ENCODE peak calls at places on chromosomes 2 and 18, in seven cellular contexts. One of them, this sample, is unnamed.

GRCh38 chr2:16189019-16189850 is 248.9 kb downstream of the MYCN start:
- DNase-seq in GM06990: no peak
- DNase-seq in dorsolateral prefrontal cortex: no peak
- DNase-seq in lung: no peak
- DNase-seq in GM23338: no peak
- DNase-seq in tibial artery: no peak
- DNase-seq in B cell: no peak
- DNase-seq in this sample: no peak

GRCh38 chr18:79552140-79552631 is 127.4 kb upstream of the CTDP1 start:
- DNase-seq in GM23338: no peak
- DNase-seq in lung: no peak
- DNase-seq in dorsolateral prefrontal cortex: no peak
- DNase-seq in tibial artery: no peak
- DNase-seq in B cell: no peak
- DNase-seq in GM06990: no peak
- DNase-seq in this sample: no peak

GRCh38 chr2:203859030-203859854 is 8.3 kb upstream of the CTLA4 start:
- DNase-seq in B cell: no peak
- DNase-seq in tibial artery: no peak
- DNase-seq in GM23338: no peak
- DNase-seq in lung: no peak
- DNase-seq in dorsolateral prefrontal cortex: no peak
- DNase-seq in GM06990: no peak
- DNase-seq in this sample: no peak

GRCh38 chr2:26179446-26179907 is 6.6 kb downstream of the GAREM2 start:
- DNase-seq in GM23338: peak; percentile 83
- DNase-seq in GM06990: no peak
- DNase-seq in B cell: no peak
- DNase-seq in dorsolateral prefrontal cortex: no peak
- DNase-seq in lung: no peak
- DNase-seq in tibial artery: no peak
- DNase-seq in this sample: no peak

GRCh38 chr18:26091047-26091630 is 726 bp upstream of the SS18 start:
- DNase-seq in lung: no peak
- DNase-seq in GM23338: peak; percentile 54
- DNase-seq in B cell: no peak
- DNase-seq in GM06990: no peak
- DNase-seq in tibial artery: peak; percentile 67
- DNase-seq in dorsolateral prefrontal cortex: no peak
- DNase-seq in this sample: peak; percentile 73

GRCh38 chr2:10028988-10029874 is 14.1 kb upstream of the KLF11 start:
- DNase-seq in lung: peak; percentile 66
- DNase-seq in tibial artery: peak; percentile 71
- DNase-seq in B cell: peak; percentile 86
- DNase-seq in GM23338: peak; percentile 72
- DNase-seq in dorsolateral prefrontal cortex: no peak
- DNase-seq in GM06990: peak; percentile 50
- DNase-seq in this sample: no peak

GRCh38 chr18:57008001-57008686 is 138.7 kb upstream of the BOD1L2 start:
- DNase-seq in GM06990: no peak
- DNase-seq in B cell: no peak
- DNase-seq in tibial artery: peak; percentile 23
- DNase-seq in dorsolateral prefrontal cortex: no peak
- DNase-seq in GM23338: peak; percentile 22
- DNase-seq in lung: no peak
- DNase-seq in this sample: no peak

GRCh38 chr2:165295643-165296042 is 56.4 kb downstream of the SCN2A start:
- DNase-seq in GM23338: no peak
- DNase-seq in lung: no peak
- DNase-seq in dorsolateral prefrontal cortex: peak; percentile 28
- DNase-seq in B cell: no peak
- DNase-seq in tibial artery: no peak
- DNase-seq in GM06990: no peak
- DNase-seq in this sample: no peak

GRCh38 chr2:150856596-150857281 is 369.3 kb upstream of the RND3 start:
- DNase-seq in lung: no peak
- DNase-seq in B cell: no peak
- DNase-seq in dorsolateral prefrontal cortex: no peak
- DNase-seq in GM23338: no peak
- DNase-seq in GM06990: no peak
- DNase-seq in tibial artery: no peak
- DNase-seq in this sample: no peak

GRCh38 chr18:58694720-58695468 is 23.6 kb downstream of the MALT1 start:
- DNase-seq in dorsolateral prefrontal cortex: no peak
- DNase-seq in tibial artery: no peak
- DNase-seq in GM23338: no peak
- DNase-seq in lung: no peak
- DNase-seq in GM06990: no peak
- DNase-seq in B cell: no peak
- DNase-seq in this sample: no peak

GRCh38 chr2:85421706-85422457 is 3.4 kb downstream of the SH2D6 start:
- DNase-seq in GM06990: no peak
- DNase-seq in tibial artery: no peak
- DNase-seq in dorsolateral prefrontal cortex: no peak
- DNase-seq in lung: no peak
- DNase-seq in B cell: no peak
- DNase-seq in GM23338: no peak
- DNase-seq in this sample: no peak

GRCh38 chr18:6058941-6059340 is 163.6 kb upstream of the TMEM200C start:
- DNase-seq in B cell: no peak
- DNase-seq in GM06990: no peak
- DNase-seq in tibial artery: no peak
- DNase-seq in lung: no peak
- DNase-seq in dorsolateral prefrontal cortex: peak; percentile 23
- DNase-seq in GM23338: peak; percentile 27
- DNase-seq in this sample: peak; percentile 69

GRCh38 chr18:28167835-28168349 is 9.0 kb downstream of the CDH2 start:
- DNase-seq in GM06990: no peak
- DNase-seq in lung: no peak
- DNase-seq in B cell: no peak
- DNase-seq in tibial artery: no peak
- DNase-seq in dorsolateral prefrontal cortex: no peak
- DNase-seq in GM23338: no peak
- DNase-seq in this sample: no peak

GRCh38 chr2:136402281-136402680 is 284.3 kb upstream of the CXCR4 start:
- DNase-seq in GM06990: no peak
- DNase-seq in GM23338: no peak
- DNase-seq in tibial artery: no peak
- DNase-seq in B cell: no peak
- DNase-seq in dorsolateral prefrontal cortex: no peak
- DNase-seq in lung: no peak
- DNase-seq in this sample: no peak

GRCh38 chr2:172196768-172197322 is 94.1 kb upstream of the DLX2 start:
- DNase-seq in GM23338: no peak
- DNase-seq in lung: peak; percentile 34
- DNase-seq in GM06990: no peak
- DNase-seq in dorsolateral prefrontal cortex: no peak
- DNase-seq in tibial artery: no peak
- DNase-seq in B cell: no peak
- DNase-seq in this sample: peak; percentile 72

GRCh38 chr18:77321823-77322805 is 72.5 kb downstream of the GALR1 start:
- DNase-seq in dorsolateral prefrontal cortex: no peak
- DNase-seq in tibial artery: no peak
- DNase-seq in lung: no peak
- DNase-seq in GM23338: no peak
- DNase-seq in GM06990: no peak
- DNase-seq in B cell: no peak
- DNase-seq in this sample: no peak

DNA sequence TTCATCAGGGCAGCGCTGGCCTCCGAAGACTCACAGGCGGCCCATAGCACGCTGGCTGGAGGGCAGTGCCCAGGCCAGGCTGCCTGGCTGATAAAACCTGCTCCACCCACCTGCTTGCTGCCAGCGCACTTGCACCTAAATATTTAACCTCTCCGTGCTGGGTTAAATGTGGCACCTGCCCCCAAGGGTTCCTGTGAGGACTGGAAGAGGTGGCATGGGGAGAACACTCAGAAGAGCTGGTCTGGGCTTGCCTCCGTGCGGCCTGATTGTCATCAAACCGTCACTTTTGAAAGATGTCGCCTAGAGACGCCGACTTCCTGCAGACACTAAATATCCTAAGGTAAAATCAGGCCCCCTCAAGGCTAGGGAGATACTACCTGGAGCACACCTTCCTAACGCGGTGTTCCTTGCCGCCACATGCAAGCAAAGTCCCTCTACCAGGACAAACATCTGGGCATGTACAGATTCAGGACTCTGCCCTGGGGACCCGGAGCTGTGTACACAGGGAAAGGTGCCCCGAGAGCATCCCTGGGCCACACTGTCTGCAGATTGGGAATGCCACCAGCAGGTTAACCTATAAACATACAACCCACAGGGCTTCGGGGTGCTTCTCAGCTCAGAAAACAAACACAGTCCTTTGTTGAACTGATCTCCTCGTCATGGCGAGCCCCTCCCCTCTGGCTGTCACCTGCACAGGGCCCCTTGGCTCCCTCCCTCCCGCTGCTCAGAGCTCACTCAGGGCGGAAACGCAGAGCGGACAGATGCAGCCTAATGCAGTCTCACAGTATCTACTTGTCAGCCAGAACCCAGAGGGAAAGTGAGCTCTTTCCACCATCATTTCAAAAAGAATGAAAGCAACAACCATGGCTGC is 219.0 kb downstream of the HDAC4 start:
- DNase-seq in GM06990: no peak
- DNase-seq in tibial artery: peak; percentile 10
- DNase-seq in lung: no peak
- DNase-seq in dorsolateral prefrontal cortex: peak; percentile 7
- DNase-seq in B cell: no peak
- DNase-seq in GM23338: peak; percentile 21
- DNase-seq in this sample: no peak
- TF ChIP-seq CTCF in GM06990: no peak
- TF ChIP-seq CTCF in tibial artery: no peak
- TF ChIP-seq CTCF in lung: no peak
- TF ChIP-seq CTCF in dorsolateral prefrontal cortex: no peak
- TF ChIP-seq CTCF in B cell: no peak
- TF ChIP-seq CTCF in GM23338: no peak
- TF ChIP-seq CTCF in this sample: no peak

GRCh38 chr2:20094955-20095354 is 43.5 kb upstream of the LAPTM4A start:
- DNase-seq in B cell: no peak
- DNase-seq in GM23338: no peak
- DNase-seq in GM06990: no peak
- DNase-seq in lung: no peak
- DNase-seq in dorsolateral prefrontal cortex: no peak
- DNase-seq in tibial artery: no peak
- DNase-seq in this sample: peak; percentile 53

GRCh38 chr2:20094142-20094792 is 42.8 kb upstream of the LAPTM4A start:
- DNase-seq in GM23338: no peak
- DNase-seq in tibial artery: no peak
- DNase-seq in B cell: no peak
- DNase-seq in GM06990: no peak
- DNase-seq in lung: no peak
- DNase-seq in dorsolateral prefrontal cortex: no peak
- DNase-seq in this sample: peak; percentile 45

GRCh38 chr2:20092901-20093235 is 41.4 kb upstream of the LAPTM4A start:
- DNase-seq in B cell: no peak
- DNase-seq in tibial artery: no peak
- DNase-seq in dorsolateral prefrontal cortex: no peak
- DNase-seq in GM23338: no peak
- DNase-seq in lung: no peak
- DNase-seq in GM06990: no peak
- DNase-seq in this sample: no peak

GRCh38 chr2:20092226-20092900 is 40.9 kb upstream of the LAPTM4A start:
- DNase-seq in GM23338: no peak
- DNase-seq in B cell: no peak
- DNase-seq in dorsolateral prefrontal cortex: no peak
- DNase-seq in tibial artery: no peak
- DNase-seq in lung: no peak
- DNase-seq in GM06990: no peak
- DNase-seq in this sample: no peak

GRCh38 chr2:20093263-20094141 is 42.1 kb upstream of the LAPTM4A start:
- DNase-seq in GM23338: peak; percentile 88
- DNase-seq in dorsolateral prefrontal cortex: no peak
- DNase-seq in GM06990: no peak
- DNase-seq in lung: no peak
- DNase-seq in tibial artery: peak; percentile 52
- DNase-seq in B cell: no peak
- DNase-seq in this sample: peak; percentile 85
- TF ChIP-seq CTCF in GM23338: peak; percentile 72
- TF ChIP-seq CTCF in dorsolateral prefrontal cortex: no peak
- TF ChIP-seq CTCF in GM06990: peak; percentile 29
- TF ChIP-seq CTCF in lung: no peak
- TF ChIP-seq CTCF in tibial artery: peak; percentile 30
- TF ChIP-seq CTCF in B cell: no peak
- TF ChIP-seq CTCF in this sample: peak; percentile 82

GRCh38 chr2:202056611-202057010 is 16.4 kb upstream of the KIAA2012 start:
- DNase-seq in tibial artery: no peak
- DNase-seq in dorsolateral prefrontal cortex: no peak
- DNase-seq in GM06990: no peak
- DNase-seq in B cell: no peak
- DNase-seq in lung: no peak
- DNase-seq in GM23338: no peak
- DNase-seq in this sample: peak; percentile 19
- TF ChIP-seq CTCF in tibial artery: no peak
- TF ChIP-seq CTCF in dorsolateral prefrontal cortex: no peak
- TF ChIP-seq CTCF in GM06990: peak; percentile 31
- TF ChIP-seq CTCF in B cell: no peak
- TF ChIP-seq CTCF in lung: no peak
- TF ChIP-seq CTCF in GM23338: peak; percentile 5
- TF ChIP-seq CTCF in this sample: peak; percentile 23

GRCh38 chr2:8645176-8645831 is 36.6 kb upstream of the ID2 start:
- DNase-seq in lung: no peak
- DNase-seq in tibial artery: peak; percentile 13
- DNase-seq in B cell: no peak
- DNase-seq in GM23338: no peak
- DNase-seq in GM06990: no peak
- DNase-seq in dorsolateral prefrontal cortex: no peak
- DNase-seq in this sample: no peak

GRCh38 chr2:8643238-8643995 is 38.4 kb upstream of the ID2 start:
- DNase-seq in dorsolateral prefrontal cortex: no peak
- DNase-seq in tibial artery: no peak
- DNase-seq in GM06990: no peak
- DNase-seq in B cell: no peak
- DNase-seq in GM23338: no peak
- DNase-seq in lung: no peak
- DNase-seq in this sample: peak; percentile 40

GRCh38 chr2:8642332-8643078 is 39.4 kb upstream of the ID2 start:
- DNase-seq in lung: no peak
- DNase-seq in B cell: no peak
- DNase-seq in tibial artery: no peak
- DNase-seq in dorsolateral prefrontal cortex: no peak
- DNase-seq in GM23338: peak; percentile 17
- DNase-seq in GM06990: no peak
- DNase-seq in this sample: no peak

GRCh38 chr2:8643996-8644356 is 37.9 kb upstream of the ID2 start:
- DNase-seq in GM23338: no peak
- DNase-seq in tibial artery: peak; percentile 7
- DNase-seq in dorsolateral prefrontal cortex: no peak
- DNase-seq in B cell: no peak
- DNase-seq in lung: no peak
- DNase-seq in GM06990: no peak
- DNase-seq in this sample: no peak

DNA sequence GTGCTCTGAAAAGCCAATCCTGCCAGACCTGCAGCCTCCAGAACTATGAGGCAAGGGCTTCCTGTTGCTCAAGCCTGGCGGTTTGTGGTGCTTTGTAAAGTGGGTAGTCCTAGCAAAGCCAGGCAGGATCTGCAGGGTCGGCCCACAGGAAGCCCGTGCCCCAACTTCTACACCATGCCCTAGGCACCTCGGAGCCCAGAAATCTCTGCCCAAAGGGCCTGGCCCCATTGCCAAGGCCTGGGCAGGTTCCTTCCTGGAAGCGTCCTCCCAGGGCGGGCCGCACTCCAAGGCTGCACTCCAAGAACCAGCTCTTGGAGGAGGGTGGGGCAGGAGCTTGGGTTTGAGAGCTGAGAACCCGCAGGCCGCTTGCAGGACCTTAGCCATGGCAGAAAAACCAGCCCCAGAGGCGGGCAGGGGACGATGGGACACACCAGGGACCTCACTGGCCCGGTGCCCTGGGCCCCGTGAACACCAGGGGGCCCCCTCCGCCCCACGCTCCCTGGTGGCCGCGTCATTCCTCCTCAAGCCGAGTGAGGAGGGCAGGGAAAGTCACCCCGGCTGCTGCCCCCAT is 37.2 kb upstream of the ID2 start:
- DNase-seq in lung: no peak
- DNase-seq in dorsolateral prefrontal cortex: no peak
- DNase-seq in tibial artery: peak; percentile 23
- DNase-seq in GM23338: peak; percentile 23
- DNase-seq in GM06990: no peak
- DNase-seq in B cell: no peak
- DNase-seq in this sample: peak; percentile 9
- TF ChIP-seq CTCF in lung: no peak
- TF ChIP-seq CTCF in dorsolateral prefrontal cortex: no peak
- TF ChIP-seq CTCF in tibial artery: no peak
- TF ChIP-seq CTCF in GM23338: peak; percentile 60
- TF ChIP-seq CTCF in GM06990: peak; percentile 19
- TF ChIP-seq CTCF in B cell: no peak
- TF ChIP-seq CTCF in this sample: no peak

This sample was measured in fibroblast of mammary gland.